ENCODE peak calls at places on chromosomes 2 and 18, in eight cellular contexts. One of them, this sample, is unnamed.
A peak's percentile ranks its signal among the peaks of the same experiment; 100 is the strongest.

GRCh38 chr2:217166241-217166640 is 306.4 kb upstream of the TNP1 start:
- DNase-seq in NCI-H774: peak; percentile 41
- DNase-seq in mammary epithelial cell: peak; percentile 27
- DNase-seq in AG08396: no peak
- DNase-seq in activated CD8-positive, alpha-beta memory T cell treated with anti-CD3 and anti-CD28 coated beads for 24 hours: no peak
- DNase-seq in OCI-LY7: peak; percentile 14
- DNase-seq in NCI-H1694: peak; percentile 47
- DNase-seq in natural killer cell: no peak
- DNase-seq in this sample: no peak

GRCh38 chr2:25698752-25699151 is 25.4 kb upstream of the DTNB start:
- DNase-seq in NCI-H774: no peak
- DNase-seq in mammary epithelial cell: peak; percentile 72
- DNase-seq in natural killer cell: no peak
- DNase-seq in OCI-LY7: no peak
- DNase-seq in activated CD8-positive, alpha-beta memory T cell treated with anti-CD3 and anti-CD28 coated beads for 24 hours: no peak
- DNase-seq in AG08396: no peak
- DNase-seq in NCI-H1694: no peak
- DNase-seq in this sample: no peak

GRCh38 chr18:23077493-23078256 is 57.6 kb upstream of the CABLES1 start:
- DNase-seq in mammary epithelial cell: no peak
- DNase-seq in activated CD8-positive, alpha-beta memory T cell treated with anti-CD3 and anti-CD28 coated beads for 24 hours: no peak
- DNase-seq in OCI-LY7: peak; percentile 47
- DNase-seq in NCI-H774: no peak
- DNase-seq in AG08396: no peak
- DNase-seq in NCI-H1694: no peak
- DNase-seq in natural killer cell: no peak
- DNase-seq in this sample: no peak

GRCh38 chr2:225995788-225996476 is 596.4 kb downstream of the NYAP2 start:
- DNase-seq in NCI-H774: no peak
- DNase-seq in mammary epithelial cell: peak; percentile 32
- DNase-seq in natural killer cell: no peak
- DNase-seq in activated CD8-positive, alpha-beta memory T cell treated with anti-CD3 and anti-CD28 coated beads for 24 hours: no peak
- DNase-seq in NCI-H1694: no peak
- DNase-seq in AG08396: no peak
- DNase-seq in OCI-LY7: no peak
- DNase-seq in this sample: no peak

GRCh38 chr2:98512699-98513098 is 68.0 kb downstream of the INPP4A start:
- DNase-seq in NCI-H774: no peak
- DNase-seq in natural killer cell: no peak
- DNase-seq in mammary epithelial cell: no peak
- DNase-seq in NCI-H1694: no peak
- DNase-seq in OCI-LY7: no peak
- DNase-seq in AG08396: no peak
- DNase-seq in activated CD8-positive, alpha-beta memory T cell treated with anti-CD3 and anti-CD28 coated beads for 24 hours: no peak
- DNase-seq in this sample: no peak

GRCh38 chr2:63189026-63189425 is 138.4 kb downstream of the OTX1 start:
- DNase-seq in NCI-H774: no peak
- DNase-seq in mammary epithelial cell: peak; percentile 41
- DNase-seq in AG08396: peak; percentile 48
- DNase-seq in activated CD8-positive, alpha-beta memory T cell treated with anti-CD3 and anti-CD28 coated beads for 24 hours: no peak
- DNase-seq in OCI-LY7: peak; percentile 47
- DNase-seq in NCI-H1694: no peak
- DNase-seq in natural killer cell: no peak
- DNase-seq in this sample: peak; percentile 9

GRCh38 chr18:35469696-35470095 is 28.1 kb downstream of the INO80C start:
- DNase-seq in NCI-H1694: no peak
- DNase-seq in NCI-H774: no peak
- DNase-seq in natural killer cell: no peak
- DNase-seq in activated CD8-positive, alpha-beta memory T cell treated with anti-CD3 and anti-CD28 coated beads for 24 hours: no peak
- DNase-seq in OCI-LY7: no peak
- DNase-seq in AG08396: no peak
- DNase-seq in mammary epithelial cell: no peak
- DNase-seq in this sample: no peak

GRCh38 chr18:63158676-63159291 is 160.8 kb downstream of the BCL2 start:
- DNase-seq in AG08396: no peak
- DNase-seq in activated CD8-positive, alpha-beta memory T cell treated with anti-CD3 and anti-CD28 coated beads for 24 hours: peak; percentile 76
- DNase-seq in NCI-H774: no peak
- DNase-seq in mammary epithelial cell: no peak
- DNase-seq in NCI-H1694: no peak
- DNase-seq in OCI-LY7: no peak
- DNase-seq in natural killer cell: no peak
- DNase-seq in this sample: no peak

GRCh38 chr2:188291617-188292445 is at the start of gene GULP1:
- DNase-seq in activated CD8-positive, alpha-beta memory T cell treated with anti-CD3 and anti-CD28 coated beads for 24 hours: peak; percentile 55
- DNase-seq in NCI-H1694: no peak
- DNase-seq in mammary epithelial cell: peak; percentile 72
- DNase-seq in natural killer cell: no peak
- DNase-seq in OCI-LY7: no peak
- DNase-seq in NCI-H774: peak; percentile 66
- DNase-seq in AG08396: peak; percentile 79
- DNase-seq in this sample: no peak

GRCh38 chr2:101688266-101688665 is 9.2 kb upstream of the MAP4K4 start:
- DNase-seq in activated CD8-positive, alpha-beta memory T cell treated with anti-CD3 and anti-CD28 coated beads for 24 hours: no peak
- DNase-seq in OCI-LY7: no peak
- DNase-seq in natural killer cell: no peak
- DNase-seq in mammary epithelial cell: no peak
- DNase-seq in NCI-H774: no peak
- DNase-seq in NCI-H1694: no peak
- DNase-seq in AG08396: no peak
- DNase-seq in this sample: no peak

GRCh38 chr2:184359379-184359778 is 238.9 kb upstream of the ZNF804A start:
- DNase-seq in AG08396: no peak
- DNase-seq in mammary epithelial cell: no peak
- DNase-seq in NCI-H774: no peak
- DNase-seq in OCI-LY7: no peak
- DNase-seq in activated CD8-positive, alpha-beta memory T cell treated with anti-CD3 and anti-CD28 coated beads for 24 hours: no peak
- DNase-seq in natural killer cell: no peak
- DNase-seq in NCI-H1694: no peak
- DNase-seq in this sample: no peak

This sample was measured in germinal center.